ENCODE peak calls at places on chromosomes 3 and 15, in nine cellular contexts. One of them, this sample, is unnamed.

GRCh38 chr3:128076783-128077624 is 24.8 kb downstream of the SEC61A1 start:
- DNase-seq in SJSA1: no peak
- DNase-seq in aorta: peak; percentile 79
- DNase-seq in GM23248: peak; percentile 63
- DNase-seq in left ventricle myocardium inferior: peak; percentile 55
- DNase-seq in naive thymus-derived CD4-positive, alpha-beta T cell: peak; percentile 35
- DNase-seq in right lobe of liver: no peak
- DNase-seq in SK-N-SH: no peak
- DNase-seq in tibial nerve: no peak
- DNase-seq in this sample: no peak

GRCh38 chr15:77031376-77032050 is 36.6 kb downstream of the PSTPIP1 start:
- DNase-seq in SJSA1: no peak
- DNase-seq in aorta: peak; percentile 54
- DNase-seq in GM23248: peak; percentile 39
- DNase-seq in left ventricle myocardium inferior: no peak
- DNase-seq in naive thymus-derived CD4-positive, alpha-beta T cell: no peak
- DNase-seq in right lobe of liver: peak; percentile 46
- DNase-seq in SK-N-SH: peak; percentile 32
- DNase-seq in tibial nerve: no peak
- DNase-seq in this sample: no peak

GRCh38 chr3:44913868-44914468 is 39.6 kb downstream of the TGM4 start:
- DNase-seq in SJSA1: peak; percentile 63
- DNase-seq in aorta: peak; percentile 72
- DNase-seq in GM23248: peak; percentile 79
- DNase-seq in left ventricle myocardium inferior: peak; percentile 56
- DNase-seq in naive thymus-derived CD4-positive, alpha-beta T cell: peak; percentile 67
- DNase-seq in right lobe of liver: peak; percentile 74
- DNase-seq in SK-N-SH: peak; percentile 74
- DNase-seq in tibial nerve: no peak
- DNase-seq in this sample: no peak

GRCh38 chr3:86995537-86995936 is 4.6 kb upstream of the VGLL3 start:
- DNase-seq in SJSA1: peak; percentile 71
- DNase-seq in aorta: no peak
- DNase-seq in GM23248: peak; percentile 94
- DNase-seq in left ventricle myocardium inferior: no peak
- DNase-seq in naive thymus-derived CD4-positive, alpha-beta T cell: no peak
- DNase-seq in right lobe of liver: no peak
- DNase-seq in SK-N-SH: no peak
- DNase-seq in tibial nerve: no peak
- DNase-seq in this sample: no peak

GRCh38 chr3:144403040-144403457 is 431.4 kb downstream of the DIPK2A start:
- DNase-seq in SJSA1: no peak
- DNase-seq in aorta: no peak
- DNase-seq in GM23248: peak; percentile 67
- DNase-seq in left ventricle myocardium inferior: no peak
- DNase-seq in naive thymus-derived CD4-positive, alpha-beta T cell: no peak
- DNase-seq in right lobe of liver: no peak
- DNase-seq in SK-N-SH: no peak
- DNase-seq in tibial nerve: no peak
- DNase-seq in this sample: no peak

GRCh38 chr15:98917417-98917816 is 90.2 kb downstream of the PGPEP1L start:
- DNase-seq in SJSA1: no peak
- DNase-seq in aorta: no peak
- DNase-seq in GM23248: no peak
- DNase-seq in left ventricle myocardium inferior: no peak
- DNase-seq in naive thymus-derived CD4-positive, alpha-beta T cell: no peak
- DNase-seq in right lobe of liver: no peak
- DNase-seq in SK-N-SH: no peak
- DNase-seq in tibial nerve: no peak
- DNase-seq in this sample: no peak

GRCh38 chr3:43405888-43406636 is 119.7 kb downstream of the SNRK start:
- DNase-seq in SJSA1: no peak
- DNase-seq in aorta: no peak
- DNase-seq in GM23248: peak; percentile 70
- DNase-seq in left ventricle myocardium inferior: peak; percentile 45
- DNase-seq in naive thymus-derived CD4-positive, alpha-beta T cell: no peak
- DNase-seq in right lobe of liver: no peak
- DNase-seq in SK-N-SH: no peak
- DNase-seq in tibial nerve: no peak
- DNase-seq in this sample: peak; percentile 1

GRCh38 chr3:195385526-195385925 is 57.3 kb downstream of the ACAP2 start:
- DNase-seq in SJSA1: no peak
- DNase-seq in aorta: no peak
- DNase-seq in GM23248: no peak
- DNase-seq in left ventricle myocardium inferior: no peak
- DNase-seq in naive thymus-derived CD4-positive, alpha-beta T cell: no peak
- DNase-seq in right lobe of liver: no peak
- DNase-seq in SK-N-SH: no peak
- DNase-seq in tibial nerve: no peak
- DNase-seq in this sample: no peak

GRCh38 chr3:150184426-150185071 is 213.9 kb upstream of the PFN2 start:
- DNase-seq in SJSA1: no peak
- DNase-seq in aorta: no peak
- DNase-seq in GM23248: peak; percentile 32
- DNase-seq in left ventricle myocardium inferior: no peak
- DNase-seq in naive thymus-derived CD4-positive, alpha-beta T cell: no peak
- DNase-seq in right lobe of liver: no peak
- DNase-seq in SK-N-SH: no peak
- DNase-seq in tibial nerve: no peak
- DNase-seq in this sample: no peak
- H3K4me3 ChIP-seq in SJSA1: peak overlapping the region; percentile 29
- H3K4me3 ChIP-seq in aorta: no peak overlapping the region
- H3K4me3 ChIP-seq in GM23248: peak overlapping the region; percentile 71
- H3K4me3 ChIP-seq in left ventricle myocardium inferior: peak overlapping the region; percentile 60
- H3K4me3 ChIP-seq in naive thymus-derived CD4-positive, alpha-beta T cell: no peak overlapping the region
- H3K4me3 ChIP-seq in right lobe of liver: no peak overlapping the region
- H3K4me3 ChIP-seq in SK-N-SH: peak overlapping the region; percentile 42
- H3K4me3 ChIP-seq in tibial nerve: peak overlapping the region; percentile 25
- H3K4me3 ChIP-seq in this sample: no peak overlapping the region

DNA sequence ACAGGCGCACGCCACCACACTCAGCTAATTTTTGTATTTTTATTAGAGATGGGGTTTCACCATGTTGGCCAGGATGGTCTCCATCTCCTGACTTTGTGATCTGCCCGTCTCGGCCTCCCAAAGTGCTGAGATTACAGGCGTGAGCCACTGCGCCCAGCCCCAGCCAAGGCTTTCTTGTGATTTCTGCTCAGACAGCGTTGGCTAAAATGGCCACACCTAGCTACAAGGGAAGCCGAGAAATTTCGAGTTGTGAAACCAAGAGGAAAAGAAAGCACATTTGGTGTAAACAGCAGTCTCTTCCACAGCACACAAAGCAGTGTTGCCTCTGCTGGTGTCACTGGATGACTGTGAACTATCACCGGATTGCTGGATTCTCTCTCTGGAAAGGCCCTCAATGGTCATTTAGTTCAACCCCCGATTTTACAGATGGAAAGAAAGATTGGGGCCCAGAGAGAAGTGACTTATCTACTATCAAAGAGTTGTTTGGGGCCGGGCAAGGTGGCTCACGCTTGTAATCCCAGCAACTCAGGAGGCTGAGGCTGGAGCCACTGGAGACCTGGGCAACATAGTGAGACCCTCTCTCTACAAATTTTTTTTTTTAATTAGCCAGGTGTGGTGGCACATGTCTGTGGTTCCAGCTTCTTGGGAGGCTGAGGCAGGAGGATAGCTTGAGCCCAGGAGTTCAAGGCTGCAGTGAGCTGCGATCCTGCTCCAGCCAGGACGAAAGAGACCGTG is 5.4 kb upstream of the USP3 start:
- DNase-seq in SJSA1: no peak
- DNase-seq in aorta: no peak
- DNase-seq in GM23248: peak; percentile 21
- DNase-seq in left ventricle myocardium inferior: no peak
- DNase-seq in naive thymus-derived CD4-positive, alpha-beta T cell: no peak
- DNase-seq in right lobe of liver: no peak
- DNase-seq in SK-N-SH: no peak
- DNase-seq in tibial nerve: no peak
- DNase-seq in this sample: no peak
- H3K4me3 ChIP-seq in SJSA1: no peak overlapping the region
- H3K4me3 ChIP-seq in aorta: no peak overlapping the region
- H3K4me3 ChIP-seq in GM23248: no peak overlapping the region
- H3K4me3 ChIP-seq in left ventricle myocardium inferior: no peak overlapping the region
- H3K4me3 ChIP-seq in naive thymus-derived CD4-positive, alpha-beta T cell: peak overlapping the region; percentile 7
- H3K4me3 ChIP-seq in right lobe of liver: no peak overlapping the region
- H3K4me3 ChIP-seq in SK-N-SH: no peak overlapping the region
- H3K4me3 ChIP-seq in tibial nerve: no peak overlapping the region
- H3K4me3 ChIP-seq in this sample: no peak overlapping the region

GRCh38 chr15:73284073-73284472 is 84.7 kb downstream of the HCN4 start:
- DNase-seq in SJSA1: no peak
- DNase-seq in aorta: no peak
- DNase-seq in GM23248: peak; percentile 31
- DNase-seq in left ventricle myocardium inferior: no peak
- DNase-seq in naive thymus-derived CD4-positive, alpha-beta T cell: no peak
- DNase-seq in right lobe of liver: no peak
- DNase-seq in SK-N-SH: peak; percentile 56
- DNase-seq in tibial nerve: no peak
- DNase-seq in this sample: no peak
- H3K4me3 ChIP-seq in SJSA1: no peak overlapping the region
- H3K4me3 ChIP-seq in aorta: no peak overlapping the region
- H3K4me3 ChIP-seq in GM23248: no peak overlapping the region
- H3K4me3 ChIP-seq in left ventricle myocardium inferior: no peak overlapping the region
- H3K4me3 ChIP-seq in naive thymus-derived CD4-positive, alpha-beta T cell: no peak overlapping the region
- H3K4me3 ChIP-seq in right lobe of liver: no peak overlapping the region
- H3K4me3 ChIP-seq in SK-N-SH: no peak overlapping the region
- H3K4me3 ChIP-seq in tibial nerve: no peak overlapping the region
- H3K4me3 ChIP-seq in this sample: no peak overlapping the region

GRCh38 chr3:126490619-126491018 is 14.9 kb upstream of the ZXDC start:
- DNase-seq in SJSA1: no peak
- DNase-seq in aorta: no peak
- DNase-seq in GM23248: no peak
- DNase-seq in left ventricle myocardium inferior: no peak
- DNase-seq in naive thymus-derived CD4-positive, alpha-beta T cell: no peak
- DNase-seq in right lobe of liver: peak; percentile 37
- DNase-seq in SK-N-SH: no peak
- DNase-seq in tibial nerve: no peak
- DNase-seq in this sample: no peak

GRCh38 chr3:126491221-126492013 is 15.7 kb upstream of the ZXDC start:
- DNase-seq in SJSA1: no peak
- DNase-seq in aorta: no peak
- DNase-seq in GM23248: no peak
- DNase-seq in left ventricle myocardium inferior: no peak
- DNase-seq in naive thymus-derived CD4-positive, alpha-beta T cell: no peak
- DNase-seq in right lobe of liver: peak; percentile 71
- DNase-seq in SK-N-SH: no peak
- DNase-seq in tibial nerve: no peak
- DNase-seq in this sample: no peak

GRCh38 chr3:126487151-126487771 is 11.6 kb upstream of the ZXDC start:
- DNase-seq in SJSA1: no peak
- DNase-seq in aorta: no peak
- DNase-seq in GM23248: peak; percentile 73
- DNase-seq in left ventricle myocardium inferior: no peak
- DNase-seq in naive thymus-derived CD4-positive, alpha-beta T cell: no peak
- DNase-seq in right lobe of liver: peak; percentile 62
- DNase-seq in SK-N-SH: no peak
- DNase-seq in tibial nerve: no peak
- DNase-seq in this sample: no peak

GRCh38 chr3:126488205-126488604 is 12.5 kb upstream of the ZXDC start:
- DNase-seq in SJSA1: no peak
- DNase-seq in aorta: no peak
- DNase-seq in GM23248: no peak
- DNase-seq in left ventricle myocardium inferior: no peak
- DNase-seq in naive thymus-derived CD4-positive, alpha-beta T cell: no peak
- DNase-seq in right lobe of liver: peak; percentile 46
- DNase-seq in SK-N-SH: no peak
- DNase-seq in tibial nerve: no peak
- DNase-seq in this sample: no peak

DNA sequence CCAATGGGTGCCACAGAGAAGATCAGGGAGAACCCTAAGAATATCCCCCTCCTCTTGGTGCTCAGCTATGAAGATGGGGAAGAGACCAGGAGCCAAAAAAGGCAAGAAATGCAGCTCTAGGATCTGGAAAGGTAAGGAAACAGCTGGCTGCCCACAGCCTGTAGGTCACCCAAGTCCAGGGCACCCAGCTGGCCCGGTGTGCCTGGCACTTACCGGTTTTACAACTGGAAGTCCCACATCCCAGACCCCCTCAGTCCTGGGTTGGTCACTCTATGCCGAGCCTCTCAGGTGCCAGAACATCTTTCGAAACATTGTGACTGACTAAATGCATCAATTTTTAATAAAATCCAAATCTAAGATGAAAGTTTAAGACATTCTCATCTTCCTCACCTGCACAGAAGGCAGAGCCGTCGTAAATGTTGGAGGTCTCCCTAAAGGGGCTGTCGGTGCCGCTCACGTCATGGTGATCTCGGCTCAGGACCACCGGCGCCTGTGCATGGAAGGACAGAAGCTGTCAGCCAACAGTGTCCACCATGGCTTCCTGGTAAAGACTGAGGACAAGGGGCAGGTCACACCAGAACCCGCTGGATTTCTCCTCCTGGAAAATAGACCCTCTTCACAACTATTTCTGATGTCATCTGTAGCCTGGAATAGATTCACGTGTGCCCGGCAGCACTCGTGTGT is 13.3 kb upstream of the ZXDC start:
- DNase-seq in SJSA1: no peak
- DNase-seq in aorta: no peak
- DNase-seq in GM23248: no peak
- DNase-seq in left ventricle myocardium inferior: no peak
- DNase-seq in naive thymus-derived CD4-positive, alpha-beta T cell: no peak
- DNase-seq in right lobe of liver: peak; percentile 31
- DNase-seq in SK-N-SH: no peak
- DNase-seq in tibial nerve: no peak
- DNase-seq in this sample: no peak
- H3K4me3 ChIP-seq in SJSA1: no peak overlapping the region
- H3K4me3 ChIP-seq in aorta: no peak overlapping the region
- H3K4me3 ChIP-seq in GM23248: no peak overlapping the region
- H3K4me3 ChIP-seq in left ventricle myocardium inferior: no peak overlapping the region
- H3K4me3 ChIP-seq in naive thymus-derived CD4-positive, alpha-beta T cell: no peak overlapping the region
- H3K4me3 ChIP-seq in right lobe of liver: no peak overlapping the region
- H3K4me3 ChIP-seq in SK-N-SH: no peak overlapping the region
- H3K4me3 ChIP-seq in tibial nerve: no peak overlapping the region
- H3K4me3 ChIP-seq in this sample: no peak overlapping the region

GRCh38 chr3:56800373-56801150 is 1.2 kb downstream of the ARHGEF3 start:
- DNase-seq in SJSA1: no peak
- DNase-seq in aorta: no peak
- DNase-seq in GM23248: no peak
- DNase-seq in left ventricle myocardium inferior: no peak
- DNase-seq in naive thymus-derived CD4-positive, alpha-beta T cell: peak; percentile 59
- DNase-seq in right lobe of liver: no peak
- DNase-seq in SK-N-SH: no peak
- DNase-seq in tibial nerve: no peak
- DNase-seq in this sample: no peak
- H3K4me3 ChIP-seq in SJSA1: no peak overlapping the region
- H3K4me3 ChIP-seq in aorta: no peak overlapping the region
- H3K4me3 ChIP-seq in GM23248: peak overlapping the region; percentile 83
- H3K4me3 ChIP-seq in left ventricle myocardium inferior: peak overlapping the region; percentile 88
- H3K4me3 ChIP-seq in naive thymus-derived CD4-positive, alpha-beta T cell: peak overlapping the region; percentile 88
- H3K4me3 ChIP-seq in right lobe of liver: peak overlapping the region; percentile 62
- H3K4me3 ChIP-seq in SK-N-SH: peak overlapping the region; percentile 73
- H3K4me3 ChIP-seq in tibial nerve: peak overlapping the region; percentile 83
- H3K4me3 ChIP-seq in this sample: peak overlapping the region; percentile 81

GRCh38 chr3:1552831-1553230 is 460.0 kb downstream of the CNTN6 start:
- DNase-seq in SJSA1: no peak
- DNase-seq in aorta: no peak
- DNase-seq in GM23248: no peak
- DNase-seq in left ventricle myocardium inferior: no peak
- DNase-seq in naive thymus-derived CD4-positive, alpha-beta T cell: no peak
- DNase-seq in right lobe of liver: no peak
- DNase-seq in SK-N-SH: no peak
- DNase-seq in tibial nerve: no peak
- DNase-seq in this sample: no peak
- H3K4me3 ChIP-seq in SJSA1: no peak overlapping the region
- H3K4me3 ChIP-seq in aorta: no peak overlapping the region
- H3K4me3 ChIP-seq in GM23248: no peak overlapping the region
- H3K4me3 ChIP-seq in left ventricle myocardium inferior: no peak overlapping the region
- H3K4me3 ChIP-seq in naive thymus-derived CD4-positive, alpha-beta T cell: no peak overlapping the region
- H3K4me3 ChIP-seq in right lobe of liver: no peak overlapping the region
- H3K4me3 ChIP-seq in SK-N-SH: no peak overlapping the region
- H3K4me3 ChIP-seq in tibial nerve: no peak overlapping the region
- H3K4me3 ChIP-seq in this sample: no peak overlapping the region

This sample was measured in AG09309.